ENCODE peak calls at places on chromosomes 5 and 9, in eight cellular contexts. B, U, F, L, H, D, Y and T are unnamed samples.

GRCh38 chr5:41835625-41836024 is 34.6 kb downstream of the OXCT1 start:
- DNase-seq in B (no peak), U (peak; percentile 81), F (peak; percentile 88), L (no peak), H (peak; percentile 89), D (peak; percentile 75), Y (peak; percentile 81), T (peak; percentile 81)

GRCh38 chr5:149747141-149747832 is 17.2 kb downstream of the PPARGC1B start:
- DNase-seq in B (no peak), U (peak; percentile 94), F (no peak), L (no peak), H (no peak), D (no peak), Y (no peak), T (peak; percentile 89)

GRCh38 chr5:147617191-147617606 is 107.3 kb upstream of the DPYSL3 start:
- DNase-seq in B (no peak), U (no peak), F (peak; percentile 13), L (no peak), H (no peak), D (no peak), Y (peak; percentile 43), T (no peak)

GRCh38 chr5:154737667-154738320 is 17.4 kb upstream of the LARP1 start:
- DNase-seq in B (no peak), U (no peak), F (no peak), L (no peak), H (no peak), D (no peak), Y (no peak), T (no peak)

GRCh38 chr5:124103671-124104070 is 591.7 kb downstream of the CSNK1G3 start:
- DNase-seq in B (no peak), U (no peak), F (peak; percentile 5), L (no peak), H (no peak), D (no peak), Y (peak; percentile 37), T (peak; percentile 84)

GRCh38 chr5:154786414-154786813 is 31.2 kb downstream of the LARP1 start:
- DNase-seq in B (no peak), U (no peak), F (peak; percentile 53), L (no peak), H (no peak), D (no peak), Y (peak; percentile 40), T (no peak)

GRCh38 chr5:8060235-8061139 is 191.5 kb downstream of the MTRR start:
- DNase-seq in B (no peak), U (no peak), F (no peak), L (no peak), H (no peak), D (no peak), Y (no peak), T (no peak)

GRCh38 chr5:177403194-177403825 is 2.8 kb upstream of the PFN3 start:
- DNase-seq in B (peak; percentile 47), U (no peak), F (no peak), L (peak; percentile 66), H (no peak), D (no peak), Y (peak; percentile 64), T (peak; percentile 35)

GRCh38 chr5:179264641-179265528 is 80.4 kb downstream of the ADAMTS2 start:
- DNase-seq in B (no peak), U (no peak), F (no peak), L (no peak), H (no peak), D (no peak), Y (no peak), T (no peak)

GRCh38 chr9:77901771-77902170 is 129.8 kb downstream of the GNAQ start:
- DNase-seq in B (no peak), U (no peak), F (no peak), L (no peak), H (no peak), D (no peak), Y (no peak), T (no peak)
- H3K36me3 ChIP-seq in B (no peaks in the 10 kb centered on the region), U (no peaks in the 10 kb centered on the region), F (no peaks in the 10 kb centered on the region), L (no peaks in the 10 kb centered on the region), H (no peaks in the 10 kb centered on the region), D (no peaks in the 10 kb centered on the region), Y (peaks cover 3% of the 10 kb centered on the region), T (no peaks in the 10 kb centered on the region)

GRCh38 chr9:133065070-133065388 is 3.2 kb downstream of the CEL start:
- DNase-seq in B (no peak), U (no peak), F (no peak), L (no peak), H (no peak), D (no peak), Y (no peak), T (no peak)
- H3K36me3 ChIP-seq in B (no peaks in the 10 kb centered on the region), U (peaks cover 4% of the 10 kb centered on the region), F (no peaks in the 10 kb centered on the region), L (no peaks in the 10 kb centered on the region), H (no peaks in the 10 kb centered on the region), D (no peaks in the 10 kb centered on the region), Y (peaks cover 27% of the 10 kb centered on the region), T (no peaks in the 10 kb centered on the region)

GRCh38 chr5:157801-158200 is 33.5 kb upstream of the LRRC14B start:
- DNase-seq in B (no peak), U (no peak), F (no peak), L (no peak), H (no peak), D (peak; percentile 51), Y (no peak), T (no peak)

GRCh38 chr5:160173-160510 is 31.2 kb upstream of the LRRC14B start:
- DNase-seq in B (no peak), U (no peak), F (peak; percentile 83), L (no peak), H (no peak), D (peak; percentile 50), Y (no peak), T (no peak)

GRCh38 chr5:160894-161540 is 30.3 kb upstream of the LRRC14B start:
- DNase-seq in B (no peak), U (no peak), F (no peak), L (no peak), H (no peak), D (no peak), Y (no peak), T (no peak)

GRCh38 chr5:158807-159447 is 32.4 kb upstream of the LRRC14B start:
- DNase-seq in B (no peak), U (no peak), F (no peak), L (no peak), H (no peak), D (peak; percentile 61), Y (no peak), T (no peak)

GRCh38 chr5:159448-160172 is 31.7 kb upstream of the LRRC14B start:
- DNase-seq in B (no peak), U (no peak), F (peak; percentile 83), L (no peak), H (no peak), D (no peak), Y (peak; percentile 28), T (peak; percentile 48)
- H3K36me3 ChIP-seq in B (no peaks in the 10 kb centered on the region), U (no peaks in the 10 kb centered on the region), F (no peaks in the 10 kb centered on the region), L (no peaks in the 10 kb centered on the region), H (no peaks in the 10 kb centered on the region), D (no peaks in the 10 kb centered on the region), Y (no peaks in the 10 kb centered on the region), T (no peaks in the 10 kb centered on the region)

GRCh38 chr5:60744682-60745081 is 44.7 kb upstream of the DEPDC1B start:
- DNase-seq in B (no peak), U (no peak), F (no peak), L (no peak), H (no peak), D (no peak), Y (no peak), T (no peak)
- H3K36me3 ChIP-seq in B (no peaks in the 10 kb centered on the region), U (no peaks in the 10 kb centered on the region), F (no peaks in the 10 kb centered on the region), L (no peaks in the 10 kb centered on the region), H (no peaks in the 10 kb centered on the region), D (no peaks in the 10 kb centered on the region), Y (no peaks in the 10 kb centered on the region), T (no peaks in the 10 kb centered on the region)

GRCh38 chr9:110283736-110284135 is 27.4 kb upstream of the TXN start:
- DNase-seq in B (no peak), U (no peak), F (no peak), L (no peak), H (no peak), D (no peak), Y (no peak), T (peak; percentile 35)

GRCh38 chr9:110282023-110282766 is 25.9 kb upstream of the TXN start:
- DNase-seq in B (no peak), U (no peak), F (no peak), L (no peak), H (no peak), D (no peak), Y (no peak), T (no peak)

GRCh38 chr9:110287289-110287680 is 31.0 kb upstream of the TXN start:
- DNase-seq in B (no peak), U (no peak), F (no peak), L (no peak), H (no peak), D (no peak), Y (no peak), T (no peak)

GRCh38 chr9:110284211-110284849 is 28.0 kb upstream of the TXN start:
- DNase-seq in B (no peak), U (no peak), F (no peak), L (no peak), H (no peak), D (no peak), Y (no peak), T (no peak)

DNA sequence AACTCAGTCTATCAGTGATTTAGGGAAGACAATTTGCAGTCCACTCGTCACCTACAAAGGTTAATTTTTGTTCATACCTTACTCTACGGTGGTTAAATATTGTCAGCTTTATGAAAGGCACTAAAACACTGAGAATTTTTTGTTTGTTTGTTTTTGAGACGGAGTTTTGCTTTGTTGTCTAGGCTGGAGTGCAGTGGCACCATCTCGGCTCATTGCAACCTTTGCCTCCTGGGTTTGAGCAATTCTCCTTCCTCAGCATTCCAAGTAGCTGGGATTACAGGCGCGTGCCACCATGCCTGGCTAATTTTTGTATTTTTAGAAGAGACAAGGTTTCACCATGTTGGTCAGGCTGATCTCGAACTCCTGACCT is 26.4 kb upstream of the TXN start:
- DNase-seq in B (no peak), U (no peak), F (no peak), L (no peak), H (no peak), D (no peak), Y (no peak), T (no peak)
- H3K36me3 ChIP-seq in B (no peaks in the 10 kb centered on the region), U (no peaks in the 10 kb centered on the region), F (no peaks in the 10 kb centered on the region), L (no peaks in the 10 kb centered on the region), H (no peaks in the 10 kb centered on the region), D (no peaks in the 10 kb centered on the region), Y (no peaks in the 10 kb centered on the region), T (no peaks in the 10 kb centered on the region)